ENCODE peak calls at places on chromosomes 12 and 14, in four cellular contexts. A, I, F and Q are unnamed samples.

GRCh38 chr12:754238-754816 is 1.9 kb downstream of the WNK1 start:
- DNase-seq in A (peak; percentile 9), I (no peak), F (peak; percentile 17), Q (no peak)

GRCh38 chr14:101587403-101587998 is 26.2 kb downstream of the DIO3 start:
- DNase-seq in A (no peak), I (no peak), F (no peak), Q (no peak)

GRCh38 chr14:93683241-93683640 is 105.0 kb downstream of the PRIMA1 start:
- DNase-seq in A (no peak), I (no peak), F (no peak), Q (no peak)

GRCh38 chr14:95514131-95515079 is 2.0 kb downstream of the SYNE3 start:
- DNase-seq in A (no peak), I (no peak), F (no peak), Q (no peak)

GRCh38 chr12:54932691-54933090 is 51.9 kb downstream of the TESPA1 start:
- DNase-seq in A (no peak), I (no peak), F (peak; percentile 2), Q (no peak)

GRCh38 chr12:117098071-117098360 is 1.2 kb downstream of the TESC start:
- DNase-seq in A (no peak), I (no peak), F (no peak), Q (no peak)

GRCh38 chr12:12812163-12812562 is 983 bp upstream of the DDX47 start:
- DNase-seq in A (no peak), I (no peak), F (no peak), Q (no peak)

GRCh38 chr14:54300881-54301280 is 95.9 kb upstream of the CDKN3 start:
- DNase-seq in A (no peak), I (no peak), F (no peak), Q (no peak)

GRCh38 chr14:80316426-80316825 is 105.1 kb upstream of the DIO2 start:
- DNase-seq in A (no peak), I (no peak), F (no peak), Q (peak; percentile 13)

GRCh38 chr12:50598321-50598862 is 93.6 kb downstream of the DIP2B start:
- DNase-seq in A (peak; percentile 70), I (no peak), F (peak; percentile 18), Q (no peak)

GRCh38 chr14:58680698-58681097 is 42.9 kb downstream of the DACT1 start:
- DNase-seq in A (no peak), I (no peak), F (no peak), Q (no peak)

GRCh38 chr14:65433157-65433556 is 20.6 kb downstream of the FUT8 start:
- DNase-seq in A (no peak), I (no peak), F (no peak), Q (no peak)

GRCh38 chr12:27965966-27966365 is 6.6 kb downstream of the PTHLH start:
- DNase-seq in A (no peak), I (no peak), F (peak; percentile 79), Q (peak; percentile 71)

GRCh38 chr14:77369280-77369679 is 7.6 kb downstream of the TMED8 start:
- DNase-seq in A (peak; percentile 14), I (no peak), F (no peak), Q (no peak)

GRCh38 chr12:113040722-113041168 is 15.8 kb upstream of the DTX1 start:
- DNase-seq in A (peak; percentile 72), I (no peak), F (peak; percentile 91), Q (peak; percentile 98)

GRCh38 chr12:87136330-87136976 is 880.3 kb upstream of the MGAT4C start:
- DNase-seq in A (no peak), I (no peak), F (peak; percentile 50), Q (peak; percentile 75)